ENCODE peak calls at places on chromosomes 13 and 19, in five cellular contexts. One of them, this sample, is unnamed.

GRCh38 chr19:1357695-1358094 is 26.0 kb upstream of the NDUFS7 start:
- DNase-seq in HepG2: no peak
- DNase-seq in GM12878: no peak
- DNase-seq in K562: no peak
- DNase-seq in H1: peak
- DNase-seq in this sample: no peak

GRCh38 chr19:8702350-8702749 is 3.8 kb upstream of the ACTL9 start:
- DNase-seq in HepG2: no peak
- DNase-seq in GM12878: no peak
- DNase-seq in K562: no peak
- DNase-seq in H1: no peak
- DNase-seq in this sample: no peak

GRCh38 chr13:113586661-113587479 is 2.3 kb downstream of the TFDP1 start:
- DNase-seq in HepG2: no peak
- DNase-seq in GM12878: no peak
- DNase-seq in K562: no peak
- DNase-seq in H1: no peak
- DNase-seq in this sample: no peak

GRCh38 chr13:40064723-40065122 is 409.3 kb downstream of the COG6 start:
- DNase-seq in HepG2: no peak
- DNase-seq in GM12878: no peak
- DNase-seq in K562: no peak
- DNase-seq in H1: no peak
- DNase-seq in this sample: no peak

GRCh38 chr13:78491978-78492377 is 111.4 kb downstream of the POU4F1 start:
- DNase-seq in HepG2: no peak
- DNase-seq in GM12878: no peak
- DNase-seq in K562: no peak
- DNase-seq in H1: no peak
- DNase-seq in this sample: no peak

GRCh38 chr19:48513289-48514122 is 1.9 kb upstream of the LMTK3 start:
- DNase-seq in HepG2: peak
- DNase-seq in GM12878: no peak
- DNase-seq in K562: peak
- DNase-seq in H1: no peak
- DNase-seq in this sample: peak

GRCh38 chr19:33302175-33302973 is at the start of gene CEBPA:
- DNase-seq in HepG2: peak
- DNase-seq in GM12878: no peak
- DNase-seq in K562: peak
- DNase-seq in H1: peak
- DNase-seq in this sample: peak

GRCh38 chr13:113499936-113500335 is 9.4 kb upstream of the DCUN1D2 start:
- DNase-seq in HepG2: no peak
- DNase-seq in GM12878: no peak
- DNase-seq in K562: no peak
- DNase-seq in H1: no peak
- DNase-seq in this sample: no peak

GRCh38 chr13:79735228-79735627 is 254.3 kb downstream of the NDFIP2 start:
- DNase-seq in HepG2: no peak
- DNase-seq in GM12878: no peak
- DNase-seq in K562: no peak
- DNase-seq in H1: no peak
- DNase-seq in this sample: no peak

GRCh38 chr13:80824231-80824630 is 483.3 kb upstream of the SPRY2 start:
- DNase-seq in HepG2: no peak
- DNase-seq in GM12878: no peak
- DNase-seq in K562: no peak
- DNase-seq in H1: no peak
- DNase-seq in this sample: no peak

GRCh38 chr13:37070956-37071355 is 11.5 kb upstream of the SUPT20H start:
- DNase-seq in HepG2: no peak
- DNase-seq in GM12878: no peak
- DNase-seq in K562: no peak
- DNase-seq in H1: no peak
- DNase-seq in this sample: no peak

GRCh38 chr13:97535619-97536018 is 101.7 kb downstream of the RAP2A start:
- DNase-seq in HepG2: no peak
- DNase-seq in GM12878: no peak
- DNase-seq in K562: no peak
- DNase-seq in H1: no peak
- DNase-seq in this sample: no peak

GRCh38 chr19:7705387-7706187 is 3.7 kb upstream of the FCER2 start:
- DNase-seq in HepG2: no peak
- DNase-seq in GM12878: peak
- DNase-seq in K562: no peak
- DNase-seq in H1: no peak
- DNase-seq in this sample: no peak

GRCh38 chr13:113304121-113304520 is 7.1 kb downstream of the LAMP1 start:
- DNase-seq in HepG2: no peak
- DNase-seq in GM12878: no peak
- DNase-seq in K562: no peak
- DNase-seq in H1: no peak
- DNase-seq in this sample: no peak

GRCh38 chr19:32824906-32825608 is 44.5 kb downstream of the SLC7A9 start:
- DNase-seq in HepG2: no peak
- DNase-seq in GM12878: no peak
- DNase-seq in K562: no peak
- DNase-seq in H1: no peak
- DNase-seq in this sample: no peak

GRCh38 chr19:48654299-48655059 is 8.5 kb upstream of the CA11 start:
- DNase-seq in HepG2: no peak
- DNase-seq in GM12878: no peak
- DNase-seq in K562: peak
- DNase-seq in H1: no peak
- DNase-seq in this sample: peak

GRCh38 chr19:40057166-40057565 is 1.1 kb upstream of the ZNF780B start:
- DNase-seq in HepG2: no peak
- DNase-seq in GM12878: no peak
- DNase-seq in K562: no peak
- DNase-seq in H1: no peak
- DNase-seq in this sample: no peak
- TF ChIP-seq TAF1 in HepG2: no peak
- TF ChIP-seq TAF1 in GM12878: no peak
- TF ChIP-seq TAF1 in K562: no peak
- TF ChIP-seq TAF1 in H1: no peak
- TF ChIP-seq TAF1 in this sample: no peak

DNA sequence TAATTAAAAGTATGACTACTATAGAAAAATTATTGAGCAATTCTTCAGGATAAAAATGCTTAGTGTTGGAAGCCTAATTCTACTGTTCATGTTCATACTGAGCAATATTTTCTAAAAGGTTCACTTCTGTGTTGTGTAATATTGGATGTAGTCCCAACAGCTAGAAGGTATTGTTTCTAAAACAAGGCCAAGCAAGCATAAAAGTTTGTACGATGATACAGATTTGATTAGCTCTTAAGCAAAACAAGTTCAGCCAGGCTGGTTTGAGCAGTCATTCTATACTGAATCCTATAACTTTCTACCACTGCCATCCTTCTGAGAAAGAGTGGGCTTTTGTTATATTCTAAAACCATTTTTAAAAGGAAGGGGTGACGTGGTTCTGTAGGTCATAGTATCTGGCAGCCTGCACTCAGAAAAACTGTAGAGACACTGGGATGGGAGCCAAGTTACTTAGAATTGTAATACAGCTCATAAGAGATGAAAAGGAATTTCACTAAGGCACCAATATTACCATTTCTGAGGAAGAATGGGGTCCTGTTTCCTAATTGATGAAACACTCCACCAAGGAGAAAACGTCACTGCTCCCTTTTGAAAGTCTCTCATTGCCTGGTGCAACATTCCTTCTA is 275.0 kb upstream of the DACH1 start:
- DNase-seq in HepG2: no peak
- DNase-seq in GM12878: no peak
- DNase-seq in K562: no peak
- DNase-seq in H1: no peak
- DNase-seq in this sample: no peak
- H3K4me2 ChIP-seq in HepG2: no peak
- H3K4me2 ChIP-seq in GM12878: no peak
- H3K4me2 ChIP-seq in K562: no peak
- H3K4me2 ChIP-seq in H1: no peak
- H3K4me2 ChIP-seq in this sample: peak

DNA sequence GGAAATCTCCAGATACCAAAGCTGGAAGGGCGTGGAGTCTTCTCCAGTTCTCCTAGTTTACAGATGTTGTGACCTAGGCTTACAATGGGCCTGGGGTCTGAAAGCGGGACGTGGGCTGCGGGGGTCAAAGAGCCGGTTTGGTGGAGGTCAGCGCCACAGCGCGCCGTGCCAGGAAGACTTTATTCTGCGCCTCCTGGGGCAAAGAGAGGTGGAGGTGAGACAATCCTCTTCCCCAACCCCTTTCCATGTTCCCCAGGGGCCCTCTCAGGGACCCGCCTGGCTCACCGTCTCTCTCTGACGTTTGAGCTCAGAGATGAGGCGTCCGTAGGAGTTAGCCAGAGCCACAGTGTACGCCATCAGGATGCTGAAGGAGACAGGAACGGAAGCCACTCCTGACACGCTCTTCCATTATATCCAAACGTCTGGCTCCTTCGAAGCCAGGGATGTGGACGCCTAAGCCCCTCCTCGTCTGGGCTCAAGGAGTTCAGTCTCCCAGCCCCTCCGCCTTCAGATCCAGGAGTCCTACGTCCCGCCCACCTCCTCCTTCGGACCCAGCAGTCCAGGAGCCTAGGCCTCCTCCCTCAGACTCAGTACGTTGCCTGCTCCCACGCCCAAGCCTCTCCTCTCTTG is 776 bp upstream of the LENG1 start:
- DNase-seq in HepG2: no peak
- DNase-seq in GM12878: no peak
- DNase-seq in K562: peak
- DNase-seq in H1: no peak
- DNase-seq in this sample: no peak
- TF ChIP-seq TAF1 in HepG2: no peak
- TF ChIP-seq TAF1 in GM12878: no peak
- TF ChIP-seq TAF1 in K562: no peak
- TF ChIP-seq TAF1 in H1: peak
- TF ChIP-seq TAF1 in this sample: no peak

GRCh38 chr13:48184260-48184659 is 48.7 kb upstream of the ITM2B start:
- DNase-seq in HepG2: no peak
- DNase-seq in GM12878: no peak
- DNase-seq in K562: no peak
- DNase-seq in H1: no peak
- DNase-seq in this sample: no peak

GRCh38 chr13:48178126-48178525 is 54.9 kb upstream of the ITM2B start:
- DNase-seq in HepG2: no peak
- DNase-seq in GM12878: no peak
- DNase-seq in K562: no peak
- DNase-seq in H1: no peak
- DNase-seq in this sample: no peak

GRCh38 chr13:48176781-48177180 is 56.2 kb upstream of the ITM2B start:
- DNase-seq in HepG2: no peak
- DNase-seq in GM12878: no peak
- DNase-seq in K562: no peak
- DNase-seq in H1: no peak
- DNase-seq in this sample: no peak

GRCh38 chr13:48185018-48185417 is 48.0 kb upstream of the ITM2B start:
- DNase-seq in HepG2: no peak
- DNase-seq in GM12878: no peak
- DNase-seq in K562: no peak
- DNase-seq in H1: no peak
- DNase-seq in this sample: no peak

GRCh38 chr13:48181482-48182145 is 51.4 kb upstream of the ITM2B start:
- DNase-seq in HepG2: no peak
- DNase-seq in GM12878: no peak
- DNase-seq in K562: no peak
- DNase-seq in H1: no peak
- DNase-seq in this sample: no peak
- H3K4me2 ChIP-seq in HepG2: no peak
- H3K4me2 ChIP-seq in GM12878: no peak
- H3K4me2 ChIP-seq in K562: no peak
- H3K4me2 ChIP-seq in H1: no peak
- H3K4me2 ChIP-seq in this sample: no peak

This sample was measured in SK-N-SH.